ENCODE peak calls at places on chromosome 6, in six cellular contexts. O is GM12892; W is GM13977; U is NCI-H1436; S is naive B cell; M is activated naive CD8-positive, alpha-beta T cell treated with anti-CD3 and anti-CD28 coated beads, Interleukin-2, amount 50 U/mL, for 24 hours. V is an unnamed sample.

GRCh38 chr6:15358579-15359327 is 112.9 kb downstream of the JARID2 start:
- DNase-seq in S (peak; percentile 54), U (no peak), O (no peak), M (no peak), W (no peak), V (no peak)

GRCh38 chr6:107607109-107607508 is 117.2 kb downstream of the SOBP start:
- DNase-seq in U (no peak), S (no peak), O (no peak), W (no peak), M (no peak), V (no peak)

GRCh38 chr6:20203561-20204528 is 8.4 kb downstream of the MBOAT1 start:
- DNase-seq in O (no peak), M (no peak), W (no peak), S (no peak), U (no peak), V (no peak)

GRCh38 chr6:128990349-128990748 is 107.4 kb downstream of the LAMA2 start:
- DNase-seq in W (no peak), M (no peak), O (no peak), U (no peak), S (no peak), V (no peak)

GRCh38 chr6:14110001-14110818 is 7.4 kb upstream of the CD83 start:
- DNase-seq in S (peak; percentile 53), O (no peak), M (peak; percentile 22), U (no peak), W (no peak), V (peak; percentile 69)

GRCh38 chr6:1611572-1612385 is 2.1 kb downstream of the FOXC1 start:
- DNase-seq in M (no peak), U (no peak), O (no peak), W (peak; percentile 54), S (no peak), V (no peak)

GRCh38 chr6:131061041-131061770 is 1.8 kb downstream of the EPB41L2 start:
- DNase-seq in W (peak; percentile 15), U (no peak), M (no peak), O (no peak), S (peak; percentile 9), V (no peak)

GRCh38 chr6:163165155-163165910 is 249.2 kb upstream of the QKI start:
- DNase-seq in M (no peak), W (no peak), U (no peak), O (no peak), S (no peak), V (no peak)

GRCh38 chr6:83294676-83295075 is 101.5 kb downstream of the RWDD2A start:
- DNase-seq in M (no peak), U (no peak), S (no peak), O (no peak), W (no peak), V (no peak)

GRCh38 chr6:102619585-102619984 is 1226.1 kb downstream of the GRIK2 start:
- DNase-seq in U (no peak), O (no peak), M (no peak), S (no peak), W (peak; percentile 2), V (no peak)

GRCh38 chr6:44234101-44235090 is 11.0 kb downstream of the SLC29A1 start:
- DNase-seq in W (peak; percentile 71), M (no peak), S (no peak), U (no peak), O (no peak), V (no peak)

GRCh38 chr6:124535746-124536145 is 426.5 kb upstream of the RNF217 start:
- DNase-seq in S (no peak), O (no peak), U (no peak), W (no peak), M (no peak), V (no peak)

GRCh38 chr6:131966443-131966842 is 15.3 kb upstream of the CCN2 start:
- DNase-seq in O (no peak), S (no peak), U (no peak), W (no peak), M (no peak), V (no peak)

GRCh38 chr6:80742481-80742880 is 636.0 kb downstream of the BCKDHB start:
- DNase-seq in W (no peak), S (no peak), U (no peak), O (no peak), M (no peak), V (no peak)

GRCh38 chr6:112841553-112842337 is 494.6 kb downstream of the RFPL4B start:
- DNase-seq in U (no peak), O (no peak), W (peak; percentile 4), M (no peak), S (no peak), V (peak; percentile 35)

GRCh38 chr6:3831741-3832530 is 17.2 kb upstream of the FAM50B start:
- DNase-seq in O (no peak), W (no peak), U (no peak), S (no peak), M (no peak), V (no peak)

GRCh38 chr6:164870175-164870574 is 439.2 kb downstream of the C6orf118 start:
- DNase-seq in S (no peak), M (no peak), O (no peak), W (no peak), U (no peak), V (no peak)

GRCh38 chr6:149484733-149485700 is at the start of gene ZC3H12D:
- DNase-seq in U (no peak), M (peak; percentile 78), O (no peak), W (peak; percentile 61), S (peak; percentile 81), V (no peak)

GRCh38 chr6:15062311-15063252 is 183.3 kb upstream of the JARID2 start:
- DNase-seq in S (no peak), O (no peak), U (no peak), W (no peak), M (no peak), V (no peak)

GRCh38 chr6:4074478-4075235 is 4.3 kb downstream of the FAM217A start:
- DNase-seq in U (no peak), O (no peak), W (no peak), M (no peak), S (no peak), V (no peak)

GRCh38 chr6:158649289-158650143 is at the start of gene SYTL3:
- DNase-seq in O (no peak), W (peak; percentile 57), S (peak; percentile 44), M (peak; percentile 81), U (no peak), V (peak; percentile 49)

GRCh38 chr6:29723666-29724588 is 693 bp downstream of the HLA-F start:
- DNase-seq in S (peak; percentile 69), M (peak; percentile 80), U (no peak), O (peak; percentile 76), W (peak; percentile 78), V (no peak)

GRCh38 chr6:108942556-108943492 is 94.6 kb downstream of the ARMC2 start:
- DNase-seq in O (no peak), W (no peak), M (peak; percentile 55), U (no peak), S (peak; percentile 22), V (no peak)

GRCh38 chr6:10759884-10760329 is 12.3 kb downstream of the TMEM14B start:
- DNase-seq in M (no peak), W (no peak), O (no peak), S (no peak), U (no peak), V (no peak)

GRCh38 chr6:4350571-4351505 is 215.5 kb upstream of the ECI2 start:
- DNase-seq in S (no peak), U (no peak), M (no peak), W (no peak), O (no peak), V (no peak)

GRCh38 chr6:137277971-137278602 is 58.9 kb upstream of the IFNGR1 start:
- DNase-seq in U (no peak), S (no peak), M (no peak), O (no peak), W (no peak), V (no peak)

GRCh38 chr6:159804504-159804903 is 4.4 kb downstream of the PNLDC1 start:
- DNase-seq in M (no peak), S (no peak), O (no peak), U (no peak), W (no peak), V (no peak)

V was measured in GM12864.